ENCODE peak calls at places on chromosome 12, in five cellular contexts. One of them, this sample, is unnamed. For H3K36me3, the result is how much of the 10 kb centered on the place peaks cover.

GRCh38 chr12:3727354-3727753 is 25.6 kb downstream of the CRACR2A start:
- DNase-seq in sigmoid colon: no peak
- DNase-seq in CD8-positive, alpha-beta T cell: no peak
- DNase-seq in thoracic aorta: no peak
- DNase-seq in breast epithelium: no peak
- DNase-seq in this sample: no peak

GRCh38 chr12:95214466-95214865 is 2.8 kb downstream of the FGD6 start:
- DNase-seq in sigmoid colon: no peak
- DNase-seq in CD8-positive, alpha-beta T cell: no peak
- DNase-seq in thoracic aorta: no peak
- DNase-seq in breast epithelium: no peak
- DNase-seq in this sample: no peak

GRCh38 chr12:16385779-16386646 is 38.6 kb downstream of the MGST1 start:
- DNase-seq in sigmoid colon: peak
- DNase-seq in CD8-positive, alpha-beta T cell: no peak
- DNase-seq in thoracic aorta: no peak
- DNase-seq in breast epithelium: peak
- DNase-seq in this sample: peak

GRCh38 chr12:6345319-6346071 is 3.6 kb upstream of the TNFRSF1A start:
- DNase-seq in sigmoid colon: no peak
- DNase-seq in CD8-positive, alpha-beta T cell: no peak
- DNase-seq in thoracic aorta: peak
- DNase-seq in breast epithelium: no peak
- DNase-seq in this sample: no peak

GRCh38 chr12:2976581-2976996 is 17.4 kb downstream of the TEAD4 start:
- DNase-seq in sigmoid colon: no peak
- DNase-seq in CD8-positive, alpha-beta T cell: no peak
- DNase-seq in thoracic aorta: no peak
- DNase-seq in breast epithelium: no peak
- DNase-seq in this sample: no peak

GRCh38 chr12:6962285-6963015 is 8.0 kb downstream of the PHB2 start:
- DNase-seq in sigmoid colon: peak
- DNase-seq in CD8-positive, alpha-beta T cell: no peak
- DNase-seq in thoracic aorta: no peak
- DNase-seq in breast epithelium: no peak
- DNase-seq in this sample: no peak

GRCh38 chr12:45336331-45336730 is 120.4 kb downstream of the ANO6 start:
- DNase-seq in sigmoid colon: no peak
- DNase-seq in CD8-positive, alpha-beta T cell: no peak
- DNase-seq in thoracic aorta: no peak
- DNase-seq in breast epithelium: no peak
- DNase-seq in this sample: no peak

GRCh38 chr12:96882862-96883261 is 24.2 kb upstream of the NEDD1 start:
- DNase-seq in sigmoid colon: no peak
- DNase-seq in CD8-positive, alpha-beta T cell: no peak
- DNase-seq in thoracic aorta: no peak
- DNase-seq in breast epithelium: no peak
- DNase-seq in this sample: no peak

GRCh38 chr12:92360543-92360942 is 214.9 kb upstream of the BTG1 start:
- DNase-seq in sigmoid colon: no peak
- DNase-seq in CD8-positive, alpha-beta T cell: no peak
- DNase-seq in thoracic aorta: no peak
- DNase-seq in breast epithelium: no peak
- DNase-seq in this sample: no peak

GRCh38 chr12:98440165-98440581 is 75.2 kb upstream of the TMPO start:
- DNase-seq in sigmoid colon: peak
- DNase-seq in CD8-positive, alpha-beta T cell: no peak
- DNase-seq in thoracic aorta: peak
- DNase-seq in breast epithelium: peak
- DNase-seq in this sample: no peak

GRCh38 chr12:6703631-6704030 is 3.0 kb upstream of the PIANP start:
- DNase-seq in sigmoid colon: no peak
- DNase-seq in CD8-positive, alpha-beta T cell: no peak
- DNase-seq in thoracic aorta: no peak
- DNase-seq in breast epithelium: no peak
- DNase-seq in this sample: peak

GRCh38 chr12:94649349-94650142 is 811 bp downstream of the TMCC3 start:
- DNase-seq in sigmoid colon: peak
- DNase-seq in CD8-positive, alpha-beta T cell: peak
- DNase-seq in thoracic aorta: no peak
- DNase-seq in breast epithelium: no peak
- DNase-seq in this sample: no peak

GRCh38 chr12:109053382-109054123 is 1.2 kb downstream of the USP30 start:
- DNase-seq in sigmoid colon: no peak
- DNase-seq in CD8-positive, alpha-beta T cell: peak
- DNase-seq in thoracic aorta: no peak
- DNase-seq in breast epithelium: no peak
- DNase-seq in this sample: no peak

GRCh38 chr12:5516781-5517180 is 84.9 kb downstream of the NTF3 start:
- DNase-seq in sigmoid colon: no peak
- DNase-seq in CD8-positive, alpha-beta T cell: no peak
- DNase-seq in thoracic aorta: no peak
- DNase-seq in breast epithelium: no peak
- DNase-seq in this sample: no peak

GRCh38 chr12:117501066-117501465 is 139.6 kb upstream of the NOS1 start:
- DNase-seq in sigmoid colon: no peak
- DNase-seq in CD8-positive, alpha-beta T cell: no peak
- DNase-seq in thoracic aorta: no peak
- DNase-seq in breast epithelium: no peak
- DNase-seq in this sample: no peak

GRCh38 chr12:62757048-62757447 is 177.9 kb downstream of the PPM1H start:
- DNase-seq in sigmoid colon: no peak
- DNase-seq in CD8-positive, alpha-beta T cell: no peak
- DNase-seq in thoracic aorta: no peak
- DNase-seq in breast epithelium: no peak
- DNase-seq in this sample: no peak

GRCh38 chr12:2118061-2118460 is 65.3 kb downstream of the CACNA1C start:
- DNase-seq in sigmoid colon: peak
- DNase-seq in CD8-positive, alpha-beta T cell: no peak
- DNase-seq in thoracic aorta: no peak
- DNase-seq in breast epithelium: no peak
- DNase-seq in this sample: no peak

GRCh38 chr12:96606134-96606533 is 116.8 kb downstream of the CFAP54 start:
- DNase-seq in sigmoid colon: no peak
- DNase-seq in CD8-positive, alpha-beta T cell: no peak
- DNase-seq in thoracic aorta: no peak
- DNase-seq in breast epithelium: no peak
- DNase-seq in this sample: no peak

GRCh38 chr12:6773662-6774351 is 1.5 kb downstream of the LAG3 start:
- DNase-seq in sigmoid colon: no peak
- DNase-seq in CD8-positive, alpha-beta T cell: no peak
- DNase-seq in thoracic aorta: no peak
- DNase-seq in breast epithelium: no peak
- DNase-seq in this sample: no peak

GRCh38 chr12:54549774-54550451 is 512 bp downstream of the PDE1B start:
- DNase-seq in sigmoid colon: peak
- DNase-seq in CD8-positive, alpha-beta T cell: no peak
- DNase-seq in thoracic aorta: no peak
- DNase-seq in breast epithelium: no peak
- DNase-seq in this sample: peak

GRCh38 chr12:104458645-104459555 is 2.2 kb downstream of the CHST11 start:
- DNase-seq in sigmoid colon: no peak
- DNase-seq in CD8-positive, alpha-beta T cell: no peak
- DNase-seq in thoracic aorta: peak
- DNase-seq in breast epithelium: no peak
- DNase-seq in this sample: peak

GRCh38 chr12:27705263-27705662 is 5.4 kb upstream of the MRPS35 start:
- DNase-seq in sigmoid colon: no peak
- DNase-seq in CD8-positive, alpha-beta T cell: no peak
- DNase-seq in thoracic aorta: no peak
- DNase-seq in breast epithelium: no peak
- DNase-seq in this sample: peak

GRCh38 chr12:121223283-121223946 is 13.5 kb downstream of the P2RX4 start:
- DNase-seq in sigmoid colon: no peak
- DNase-seq in CD8-positive, alpha-beta T cell: peak
- DNase-seq in thoracic aorta: no peak
- DNase-seq in breast epithelium: no peak
- DNase-seq in this sample: no peak

DNA sequence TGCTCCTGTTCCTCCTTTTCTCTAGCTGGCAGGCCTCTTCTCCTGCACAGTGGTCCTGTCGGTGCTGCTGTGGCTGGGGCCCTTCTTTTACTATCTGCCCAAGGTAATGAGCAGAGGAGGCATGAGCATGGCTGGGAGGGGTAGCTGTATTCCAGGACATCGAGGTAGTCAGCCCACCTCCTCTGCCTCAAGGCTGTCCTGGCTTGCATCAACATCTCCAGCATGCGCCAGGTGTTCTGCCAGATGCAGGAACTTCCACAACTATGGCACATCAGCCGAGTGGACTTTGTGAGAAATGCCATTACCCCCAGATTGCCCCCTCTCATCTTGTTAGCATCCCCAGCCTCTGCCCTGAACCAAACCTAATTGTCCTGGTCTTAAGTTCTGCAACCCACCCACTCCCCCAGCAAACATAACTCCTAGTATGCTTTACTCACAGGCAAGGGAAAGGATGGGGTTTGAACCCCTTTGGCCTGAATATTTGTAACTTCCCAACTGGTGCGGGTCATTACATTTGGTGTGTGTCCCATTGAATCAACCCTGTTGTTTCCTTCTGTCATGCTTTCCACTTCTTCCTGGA is 9.1 kb downstream of the B4GALNT1 start:
- DNase-seq in sigmoid colon: peak
- DNase-seq in CD8-positive, alpha-beta T cell: no peak
- DNase-seq in thoracic aorta: no peak
- DNase-seq in breast epithelium: no peak
- DNase-seq in this sample: no peak
- H3K36me3 ChIP-seq in sigmoid colon: under half
- H3K36me3 ChIP-seq in CD8-positive, alpha-beta T cell: under half
- H3K36me3 ChIP-seq in thoracic aorta: under half
- H3K36me3 ChIP-seq in breast epithelium: under half
- H3K36me3 ChIP-seq in this sample: under half

GRCh38 chr12:19044877-19045276 is 84.7 kb upstream of the PLEKHA5 start:
- DNase-seq in sigmoid colon: no peak
- DNase-seq in CD8-positive, alpha-beta T cell: no peak
- DNase-seq in thoracic aorta: no peak
- DNase-seq in breast epithelium: no peak
- DNase-seq in this sample: no peak
- H3K36me3 ChIP-seq in sigmoid colon: under half
- H3K36me3 ChIP-seq in CD8-positive, alpha-beta T cell: under half
- H3K36me3 ChIP-seq in thoracic aorta: under half
- H3K36me3 ChIP-seq in breast epithelium: under half
- H3K36me3 ChIP-seq in this sample: under half

GRCh38 chr12:132049876-132050275 is 94.2 kb downstream of the DDX51 start:
- DNase-seq in sigmoid colon: no peak
- DNase-seq in CD8-positive, alpha-beta T cell: no peak
- DNase-seq in thoracic aorta: no peak
- DNase-seq in breast epithelium: no peak
- DNase-seq in this sample: no peak

GRCh38 chr12:132053338-132054330 is 90.5 kb downstream of the DDX51 start:
- DNase-seq in sigmoid colon: no peak
- DNase-seq in CD8-positive, alpha-beta T cell: no peak
- DNase-seq in thoracic aorta: no peak
- DNase-seq in breast epithelium: no peak
- DNase-seq in this sample: no peak

GRCh38 chr12:132054983-132055382 is 89.1 kb downstream of the DDX51 start:
- DNase-seq in sigmoid colon: no peak
- DNase-seq in CD8-positive, alpha-beta T cell: no peak
- DNase-seq in thoracic aorta: no peak
- DNase-seq in breast epithelium: no peak
- DNase-seq in this sample: no peak

GRCh38 chr12:132049442-132049841 is 94.7 kb downstream of the DDX51 start:
- DNase-seq in sigmoid colon: no peak
- DNase-seq in CD8-positive, alpha-beta T cell: no peak
- DNase-seq in thoracic aorta: no peak
- DNase-seq in breast epithelium: no peak
- DNase-seq in this sample: no peak

GRCh38 chr12:132052191-132052932 is 91.8 kb downstream of the DDX51 start:
- DNase-seq in sigmoid colon: no peak
- DNase-seq in CD8-positive, alpha-beta T cell: no peak
- DNase-seq in thoracic aorta: no peak
- DNase-seq in breast epithelium: no peak
- DNase-seq in this sample: no peak
- H3K36me3 ChIP-seq in sigmoid colon: under half
- H3K36me3 ChIP-seq in CD8-positive, alpha-beta T cell: half or more
- H3K36me3 ChIP-seq in thoracic aorta: half or more
- H3K36me3 ChIP-seq in breast epithelium: under half
- H3K36me3 ChIP-seq in this sample: half or more

GRCh38 chr12:49562831-49563230 is 5.1 kb downstream of the MCRS1 start:
- DNase-seq in sigmoid colon: no peak
- DNase-seq in CD8-positive, alpha-beta T cell: no peak
- DNase-seq in thoracic aorta: no peak
- DNase-seq in breast epithelium: no peak
- DNase-seq in this sample: no peak

GRCh38 chr12:49559011-49559675 is 8.8 kb downstream of the MCRS1 start:
- DNase-seq in sigmoid colon: no peak
- DNase-seq in CD8-positive, alpha-beta T cell: no peak
- DNase-seq in thoracic aorta: no peak
- DNase-seq in breast epithelium: no peak
- DNase-seq in this sample: no peak

GRCh38 chr12:49562233-49562632 is 5.7 kb downstream of the MCRS1 start:
- DNase-seq in sigmoid colon: no peak
- DNase-seq in CD8-positive, alpha-beta T cell: no peak
- DNase-seq in thoracic aorta: no peak
- DNase-seq in breast epithelium: no peak
- DNase-seq in this sample: no peak

GRCh38 chr12:49558526-49558925 is 9.4 kb downstream of the MCRS1 start:
- DNase-seq in sigmoid colon: no peak
- DNase-seq in CD8-positive, alpha-beta T cell: no peak
- DNase-seq in thoracic aorta: no peak
- DNase-seq in breast epithelium: no peak
- DNase-seq in this sample: no peak

GRCh38 chr12:49560695-49561094 is 7.2 kb downstream of the MCRS1 start:
- DNase-seq in sigmoid colon: no peak
- DNase-seq in CD8-positive, alpha-beta T cell: no peak
- DNase-seq in thoracic aorta: no peak
- DNase-seq in breast epithelium: no peak
- DNase-seq in this sample: no peak
- H3K36me3 ChIP-seq in sigmoid colon: under half
- H3K36me3 ChIP-seq in CD8-positive, alpha-beta T cell: under half
- H3K36me3 ChIP-seq in thoracic aorta: half or more
- H3K36me3 ChIP-seq in breast epithelium: under half
- H3K36me3 ChIP-seq in this sample: half or more

GRCh38 chr12:50728841-50729240 is 35.1 kb upstream of the ATF1 start:
- DNase-seq in sigmoid colon: no peak
- DNase-seq in CD8-positive, alpha-beta T cell: no peak
- DNase-seq in thoracic aorta: no peak
- DNase-seq in breast epithelium: no peak
- DNase-seq in this sample: no peak
- H3K36me3 ChIP-seq in sigmoid colon: under half
- H3K36me3 ChIP-seq in CD8-positive, alpha-beta T cell: half or more
- H3K36me3 ChIP-seq in thoracic aorta: under half
- H3K36me3 ChIP-seq in breast epithelium: under half
- H3K36me3 ChIP-seq in this sample: under half